ENCODE peak calls at places on chromosomes 6 and 20, in ten cellular contexts. One of them, this sample, is unnamed.

GRCh38 chr20:13533946-13534345 is 104.8 kb downstream of the TASP1 start:
- DNase-seq in CD8-positive, alpha-beta memory T cell: no peak
- DNase-seq in H54: no peak
- DNase-seq in fibroblast of lung: no peak
- DNase-seq in amniotic stem cell: no peak
- DNase-seq in breast epithelium: no peak
- DNase-seq in neural progenitor cell: no peak
- DNase-seq in IMR-90: no peak
- DNase-seq in germinal center: no peak
- DNase-seq in astrocyte of the spinal cord: peak
- DNase-seq in this sample: no peak

GRCh38 chr6:147528511-147529145 is 20.1 kb downstream of the SAMD5 start:
- DNase-seq in astrocyte of the spinal cord: no peak
- DNase-seq in CD8-positive, alpha-beta memory T cell: no peak
- DNase-seq in H54: no peak
- DNase-seq in amniotic stem cell: no peak
- DNase-seq in IMR-90: no peak
- DNase-seq in neural progenitor cell: no peak
- DNase-seq in fibroblast of lung: no peak
- DNase-seq in germinal center: no peak
- DNase-seq in breast epithelium: no peak
- DNase-seq in this sample: no peak

GRCh38 chr20:34581341-34582189 is 23.0 kb downstream of the MAP1LC3A start:
- DNase-seq in amniotic stem cell: no peak
- DNase-seq in CD8-positive, alpha-beta memory T cell: no peak
- DNase-seq in astrocyte of the spinal cord: peak
- DNase-seq in IMR-90: peak
- DNase-seq in fibroblast of lung: peak
- DNase-seq in neural progenitor cell: peak
- DNase-seq in germinal center: no peak
- DNase-seq in breast epithelium: no peak
- DNase-seq in H54: no peak
- DNase-seq in this sample: peak

GRCh38 chr6:13079096-13079758 is 249.1 kb downstream of the TBC1D7 start:
- DNase-seq in fibroblast of lung: no peak
- DNase-seq in IMR-90: no peak
- DNase-seq in CD8-positive, alpha-beta memory T cell: no peak
- DNase-seq in astrocyte of the spinal cord: no peak
- DNase-seq in amniotic stem cell: no peak
- DNase-seq in breast epithelium: no peak
- DNase-seq in H54: no peak
- DNase-seq in germinal center: no peak
- DNase-seq in neural progenitor cell: no peak
- DNase-seq in this sample: no peak

GRCh38 chr20:40390654-40391053 is 298.4 kb downstream of the MAFB start:
- DNase-seq in germinal center: no peak
- DNase-seq in amniotic stem cell: no peak
- DNase-seq in IMR-90: no peak
- DNase-seq in fibroblast of lung: no peak
- DNase-seq in H54: peak
- DNase-seq in neural progenitor cell: no peak
- DNase-seq in astrocyte of the spinal cord: no peak
- DNase-seq in breast epithelium: no peak
- DNase-seq in CD8-positive, alpha-beta memory T cell: no peak
- DNase-seq in this sample: no peak

GRCh38 chr6:108507316-108507715 is 53.4 kb upstream of the FOXO3 start:
- DNase-seq in fibroblast of lung: no peak
- DNase-seq in IMR-90: no peak
- DNase-seq in H54: no peak
- DNase-seq in germinal center: no peak
- DNase-seq in CD8-positive, alpha-beta memory T cell: no peak
- DNase-seq in neural progenitor cell: no peak
- DNase-seq in astrocyte of the spinal cord: no peak
- DNase-seq in breast epithelium: no peak
- DNase-seq in amniotic stem cell: no peak
- DNase-seq in this sample: no peak

GRCh38 chr6:1679691-1680068 is 70.0 kb downstream of the FOXC1 start:
- DNase-seq in neural progenitor cell: no peak
- DNase-seq in CD8-positive, alpha-beta memory T cell: no peak
- DNase-seq in germinal center: no peak
- DNase-seq in breast epithelium: no peak
- DNase-seq in amniotic stem cell: no peak
- DNase-seq in H54: no peak
- DNase-seq in IMR-90: no peak
- DNase-seq in fibroblast of lung: no peak
- DNase-seq in astrocyte of the spinal cord: peak
- DNase-seq in this sample: no peak

GRCh38 chr6:17096657-17097056 is 5.2 kb upstream of the STMND1 start:
- DNase-seq in germinal center: no peak
- DNase-seq in H54: no peak
- DNase-seq in IMR-90: no peak
- DNase-seq in CD8-positive, alpha-beta memory T cell: no peak
- DNase-seq in breast epithelium: no peak
- DNase-seq in astrocyte of the spinal cord: no peak
- DNase-seq in amniotic stem cell: no peak
- DNase-seq in neural progenitor cell: no peak
- DNase-seq in fibroblast of lung: no peak
- DNase-seq in this sample: no peak

GRCh38 chr20:2652724-2653510 is 485 bp downstream of the NOP56 start:
- DNase-seq in fibroblast of lung: no peak
- DNase-seq in amniotic stem cell: no peak
- DNase-seq in astrocyte of the spinal cord: peak
- DNase-seq in germinal center: peak
- DNase-seq in CD8-positive, alpha-beta memory T cell: no peak
- DNase-seq in breast epithelium: no peak
- DNase-seq in IMR-90: no peak
- DNase-seq in H54: no peak
- DNase-seq in neural progenitor cell: peak
- DNase-seq in this sample: no peak

GRCh38 chr6:170208651-170209353 is 82.1 kb downstream of the DLL1 start:
- DNase-seq in fibroblast of lung: no peak
- DNase-seq in H54: no peak
- DNase-seq in CD8-positive, alpha-beta memory T cell: no peak
- DNase-seq in IMR-90: no peak
- DNase-seq in neural progenitor cell: no peak
- DNase-seq in breast epithelium: no peak
- DNase-seq in amniotic stem cell: no peak
- DNase-seq in germinal center: no peak
- DNase-seq in astrocyte of the spinal cord: no peak
- DNase-seq in this sample: no peak

GRCh38 chr6:119463081-119463626 is 113.6 kb upstream of the MAN1A1 start:
- DNase-seq in H54: no peak
- DNase-seq in astrocyte of the spinal cord: no peak
- DNase-seq in IMR-90: no peak
- DNase-seq in amniotic stem cell: no peak
- DNase-seq in germinal center: no peak
- DNase-seq in CD8-positive, alpha-beta memory T cell: no peak
- DNase-seq in breast epithelium: no peak
- DNase-seq in neural progenitor cell: no peak
- DNase-seq in fibroblast of lung: no peak
- DNase-seq in this sample: no peak

GRCh38 chr6:43668151-43669028 is 19.2 kb downstream of the MRPS18A start:
- DNase-seq in breast epithelium: peak
- DNase-seq in H54: peak
- DNase-seq in amniotic stem cell: no peak
- DNase-seq in CD8-positive, alpha-beta memory T cell: peak
- DNase-seq in astrocyte of the spinal cord: peak
- DNase-seq in neural progenitor cell: peak
- DNase-seq in fibroblast of lung: peak
- DNase-seq in germinal center: peak
- DNase-seq in IMR-90: peak
- DNase-seq in this sample: peak

GRCh38 chr6:7590918-7591302 is 912 bp downstream of the SNRNP48 start:
- DNase-seq in germinal center: no peak
- DNase-seq in H54: no peak
- DNase-seq in amniotic stem cell: no peak
- DNase-seq in CD8-positive, alpha-beta memory T cell: no peak
- DNase-seq in IMR-90: peak
- DNase-seq in neural progenitor cell: peak
- DNase-seq in astrocyte of the spinal cord: no peak
- DNase-seq in breast epithelium: no peak
- DNase-seq in fibroblast of lung: peak
- DNase-seq in this sample: no peak

GRCh38 chr6:149696904-149697303 is 21.0 kb downstream of the LATS1 start:
- DNase-seq in CD8-positive, alpha-beta memory T cell: no peak
- DNase-seq in germinal center: no peak
- DNase-seq in H54: no peak
- DNase-seq in breast epithelium: no peak
- DNase-seq in fibroblast of lung: peak
- DNase-seq in amniotic stem cell: peak
- DNase-seq in neural progenitor cell: no peak
- DNase-seq in IMR-90: peak
- DNase-seq in astrocyte of the spinal cord: no peak
- DNase-seq in this sample: peak

This sample was measured in HFFc6.